ENCODE peak calls at places on chromosome 18, in eight cellular contexts. E is iris pigment epithelial cell, O is hippocampal formation, S is SK-N-SH, C is upper lobe of right lung, X is type B pancreatic cell, V is fibroblast of lung, G is cardiac septum. K is an unnamed sample.

GRCh38 chr18:76911440-76911839 is 89.1 kb downstream of the ZNF236 start:
- DNase-seq in E (no peak), O (no peak), S (no peak), C (no peak), X (no peak), V (no peak), G (no peak), K (no peak)

GRCh38 chr18:74669136-74669798 is 71.6 kb downstream of the ZNF407 start:
- DNase-seq in E (no peak), O (no peak), S (no peak), C (no peak), X (no peak), V (no peak), G (no peak), K (no peak)

GRCh38 chr18:26225022-26225693 is 1.1 kb upstream of the TAF4B start:
- DNase-seq in E (no peak), O (no peak), S (no peak), C (no peak), X (no peak), V (no peak), G (no peak), K (no peak)

GRCh38 chr18:79625195-79625923 is 54.2 kb upstream of the CTDP1 start:
- DNase-seq in E (peak; percentile 52), O (no peak), S (no peak), C (peak; percentile 67), X (no peak), V (no peak), G (peak; percentile 70), K (no peak)

GRCh38 chr18:46071894-46072867 is at the start of gene PSTPIP2:
- DNase-seq in E (peak; percentile 71), O (no peak), S (peak; percentile 84), C (peak; percentile 90), X (peak; percentile 82), V (peak; percentile 55), G (peak; percentile 91), K (peak; percentile 66)

GRCh38 chr18:54712315-54712714 is 116.0 kb upstream of the RAB27B start:
- DNase-seq in E (peak; percentile 92), O (no peak), S (no peak), C (no peak), X (no peak), V (peak; percentile 82), G (no peak), K (peak; percentile 62)

GRCh38 chr18:3463052-3463451 is 13.1 kb downstream of the TGIF1 start:
- DNase-seq in E (peak; percentile 50), O (no peak), S (no peak), C (no peak), X (no peak), V (peak; percentile 48), G (no peak), K (no peak)

GRCh38 chr18:73852789-73853188 is 294.8 kb downstream of the FBXO15 start:
- DNase-seq in E (no peak), O (no peak), S (no peak), C (no peak), X (no peak), V (no peak), G (no peak), K (no peak)

GRCh38 chr18:27483266-27483665 is 298.2 kb upstream of the CHST9 start:
- DNase-seq in E (no peak), O (no peak), S (no peak), C (no peak), X (no peak), V (no peak), G (no peak), K (no peak)

GRCh38 chr18:71027531-71027930 is 738.7 kb downstream of the SOCS6 start:
- DNase-seq in E (no peak), O (no peak), S (no peak), C (no peak), X (no peak), V (no peak), G (no peak), K (no peak)

GRCh38 chr18:12018861-12019260 is 37.6 kb downstream of the IMPA2 start:
- DNase-seq in E (no peak), O (no peak), S (no peak), C (no peak), X (no peak), V (no peak), G (no peak), K (no peak)

GRCh38 chr18:49030692-49031443 is 80.1 kb upstream of the SMAD7 start:
- DNase-seq in E (no peak), O (no peak), S (no peak), C (peak; percentile 8), X (peak; percentile 27), V (peak; percentile 18), G (no peak), K (no peak)

GRCh38 chr18:60027397-60027796 is 127.6 kb downstream of the PMAIP1 start:
- DNase-seq in E (no peak), O (peak; percentile 54), S (peak; percentile 47), C (no peak), X (no peak), V (no peak), G (no peak), K (no peak)

GRCh38 chr18:3923750-3924149 is 473.8 kb downstream of the TGIF1 start:
- DNase-seq in E (peak; percentile 18), O (no peak), S (no peak), C (no peak), X (no peak), V (peak; percentile 39), G (no peak), K (peak; percentile 8)

GRCh38 chr18:31825772-31826171 is 65.1 kb upstream of the SLC25A52 start:
- DNase-seq in E (no peak), O (no peak), S (no peak), C (no peak), X (no peak), V (no peak), G (no peak), K (no peak)

GRCh38 chr18:51998711-51999110 is 341.3 kb upstream of the DCC start:
- DNase-seq in E (no peak), O (no peak), S (no peak), C (no peak), X (no peak), V (no peak), G (no peak), K (no peak)

GRCh38 chr18:55672574-55673361 is 84.8 kb upstream of the TCF4 start:
- DNase-seq in E (no peak), O (no peak), S (no peak), C (no peak), X (no peak), V (no peak), G (no peak), K (no peak)

GRCh38 chr18:79393626-79394401 is 1.9 kb upstream of the NFATC1 start:
- DNase-seq in E (peak; percentile 86), O (peak; percentile 20), S (peak; percentile 83), C (peak; percentile 94), X (peak; percentile 76), V (peak; percentile 75), G (peak; percentile 92), K (peak; percentile 95)

GRCh38 chr18:830315-830901 is 18.4 kb upstream of the YES1 start:
- DNase-seq in E (peak; percentile 64), O (peak; percentile 11), S (no peak), C (no peak), X (peak; percentile 36), V (peak; percentile 39), G (no peak), K (peak; percentile 63)

GRCh38 chr18:62182220-62182619 is 4.6 kb downstream of the PIGN start:
- DNase-seq in E (no peak), O (no peak), S (no peak), C (no peak), X (no peak), V (no peak), G (no peak), K (no peak)

GRCh38 chr18:74496508-74497307 is 545 bp downstream of the CNDP2 start:
- DNase-seq in E (peak; percentile 58), O (no peak), S (peak; percentile 79), C (peak; percentile 87), X (no peak), V (peak; percentile 39), G (no peak), K (peak; percentile 76)

GRCh38 chr18:79936641-79937040 is 14.8 kb downstream of the SLC66A2 start:
- DNase-seq in E (no peak), O (no peak), S (no peak), C (no peak), X (peak; percentile 53), V (no peak), G (no peak), K (no peak)

GRCh38 chr18:6983366-6983765 is 134.2 kb downstream of the LAMA1 start:
- DNase-seq in E (no peak), O (no peak), S (no peak), C (no peak), X (no peak), V (no peak), G (no peak), K (no peak)

GRCh38 chr18:26103579-26103978 is 13.2 kb upstream of the SS18 start:
- DNase-seq in E (no peak), O (no peak), S (peak; percentile 7), C (peak; percentile 71), X (no peak), V (no peak), G (no peak), K (no peak)

GRCh38 chr18:9410515-9410914 is 64.8 kb upstream of the RALBP1 start:
- DNase-seq in E (no peak), O (no peak), S (no peak), C (no peak), X (no peak), V (no peak), G (no peak), K (no peak)

GRCh38 chr18:48412339-48412929 is 3.3 kb upstream of the ZBTB7C start:
- DNase-seq in E (peak; percentile 23), O (peak; percentile 27), S (peak; percentile 66), C (no peak), X (no peak), V (peak; percentile 30), G (no peak), K (peak; percentile 43)

GRCh38 chr18:75472906-75473305 is 45.4 kb upstream of the SMIM21 start:
- DNase-seq in E (no peak), O (no peak), S (no peak), C (no peak), X (no peak), V (no peak), G (no peak), K (no peak)

GRCh38 chr18:74745658-74746403 is 148.2 kb downstream of the ZNF407 start:
- DNase-seq in E (peak; percentile 82), O (no peak), S (peak; percentile 11), C (no peak), X (no peak), V (peak; percentile 51), G (no peak), K (peak; percentile 67)

GRCh38 chr18:78125497-78125896 is 854.1 kb upstream of the SALL3 start:
- DNase-seq in E (no peak), O (no peak), S (no peak), C (no peak), X (no peak), V (no peak), G (no peak), K (no peak)

GRCh38 chr18:50775207-50775606 is 44.6 kb downstream of the MRO start:
- DNase-seq in E (no peak), O (no peak), S (no peak), C (no peak), X (no peak), V (no peak), G (no peak), K (no peak)

GRCh38 chr18:66005831-66006588 is 255.2 kb downstream of the CDH7 start:
- DNase-seq in E (no peak), O (no peak), S (no peak), C (peak; percentile 37), X (no peak), V (no peak), G (no peak), K (no peak)

GRCh38 chr18:74722237-74722636 is 124.6 kb downstream of the ZNF407 start:
- DNase-seq in E (peak; percentile 85), O (no peak), S (no peak), C (no peak), X (no peak), V (peak; percentile 54), G (no peak), K (no peak)

GRCh38 chr18:39698436-39698835 is 2132.8 kb upstream of the CELF4 start:
- DNase-seq in E (no peak), O (no peak), S (no peak), C (no peak), X (no peak), V (no peak), G (no peak), K (no peak)

GRCh38 chr18:13513015-13513414 is 213.3 kb downstream of the FAM210A start:
- DNase-seq in E (peak; percentile 25), O (no peak), S (peak; percentile 50), C (no peak), X (no peak), V (no peak), G (no peak), K (no peak)

K was measured in mesenchymal stem cell.